ENCODE peak calls at places on chromosomes 16 and 17, in seven cellular contexts. N is cardiac fibroblast, A is heart right ventricle, I is fibroblast of the aortic adventitia, S is AG04450, K is A549, E is HFF-Myc. L is an unnamed sample.
A peak's percentile ranks its signal among the peaks of the same experiment; 100 is the strongest.

GRCh38 chr16:15434425-15435215 is at the start of gene BMERB1:
- DNase-seq in K (peak; percentile 77), N (peak; percentile 86), I (peak; percentile 77), E (no peak), A (peak; percentile 79), S (no peak), L (peak; percentile 52)

GRCh38 chr16:85187886-85188285 is 75.6 kb upstream of the CIBAR2 start:
- DNase-seq in E (no peak), K (no peak), N (no peak), S (no peak), I (no peak), A (no peak), L (no peak)

GRCh38 chr16:23207485-23207884 is 24.9 kb downstream of the SCNN1G start:
- DNase-seq in I (no peak), A (no peak), E (no peak), N (no peak), S (no peak), K (no peak), L (no peak)

GRCh38 chr17:50429793-50430192 is 3.8 kb downstream of the ACSF2 start:
- DNase-seq in S (no peak), I (no peak), N (no peak), A (no peak), K (no peak), E (no peak), L (no peak)

GRCh38 chr17:58312021-58312630 is 16.5 kb downstream of the TSPOAP1 start:
- DNase-seq in N (no peak), S (no peak), I (no peak), E (no peak), K (no peak), A (no peak), L (no peak)

GRCh38 chr16:3306078-3306477 is 781 bp downstream of the ZNF75A start:
- DNase-seq in I (no peak), E (no peak), K (no peak), N (no peak), S (no peak), A (no peak), L (no peak)

GRCh38 chr17:28055546-28056275 is 13.2 kb downstream of the NLK start:
- DNase-seq in I (no peak), E (no peak), K (no peak), N (no peak), A (no peak), S (no peak), L (no peak)

GRCh38 chr17:40559016-40559853 is 6.0 kb downstream of the CCR7 start:
- DNase-seq in I (no peak), E (no peak), A (no peak), S (no peak), K (no peak), N (peak; percentile 64), L (no peak)

GRCh38 chr16:80369559-80369958 is 171.2 kb upstream of the DYNLRB2 start:
- DNase-seq in E (peak; percentile 21), K (peak; percentile 59), I (peak; percentile 52), N (peak; percentile 58), A (no peak), S (peak; percentile 38), L (peak; percentile 31)

GRCh38 chr16:4604401-4604800 is 10.3 kb downstream of the UBALD1 start:
- DNase-seq in K (no peak), S (no peak), I (no peak), N (no peak), A (no peak), E (no peak), L (no peak)

GRCh38 chr16:74700206-74701040 is at the start of gene MLKL:
- DNase-seq in A (peak; percentile 64), S (no peak), K (peak; percentile 66), I (peak; percentile 51), N (peak; percentile 60), E (no peak), L (no peak)

GRCh38 chr16:81863630-81864352 is 84.7 kb downstream of the PLCG2 start:
- DNase-seq in S (no peak), K (no peak), E (no peak), A (no peak), N (no peak), I (no peak), L (no peak)

GRCh38 chr17:27396941-27397340 is 59.3 kb upstream of the KSR1 start:
- DNase-seq in S (no peak), E (no peak), N (peak; percentile 54), I (peak; percentile 62), A (no peak), K (no peak), L (peak; percentile 52)

DNA sequence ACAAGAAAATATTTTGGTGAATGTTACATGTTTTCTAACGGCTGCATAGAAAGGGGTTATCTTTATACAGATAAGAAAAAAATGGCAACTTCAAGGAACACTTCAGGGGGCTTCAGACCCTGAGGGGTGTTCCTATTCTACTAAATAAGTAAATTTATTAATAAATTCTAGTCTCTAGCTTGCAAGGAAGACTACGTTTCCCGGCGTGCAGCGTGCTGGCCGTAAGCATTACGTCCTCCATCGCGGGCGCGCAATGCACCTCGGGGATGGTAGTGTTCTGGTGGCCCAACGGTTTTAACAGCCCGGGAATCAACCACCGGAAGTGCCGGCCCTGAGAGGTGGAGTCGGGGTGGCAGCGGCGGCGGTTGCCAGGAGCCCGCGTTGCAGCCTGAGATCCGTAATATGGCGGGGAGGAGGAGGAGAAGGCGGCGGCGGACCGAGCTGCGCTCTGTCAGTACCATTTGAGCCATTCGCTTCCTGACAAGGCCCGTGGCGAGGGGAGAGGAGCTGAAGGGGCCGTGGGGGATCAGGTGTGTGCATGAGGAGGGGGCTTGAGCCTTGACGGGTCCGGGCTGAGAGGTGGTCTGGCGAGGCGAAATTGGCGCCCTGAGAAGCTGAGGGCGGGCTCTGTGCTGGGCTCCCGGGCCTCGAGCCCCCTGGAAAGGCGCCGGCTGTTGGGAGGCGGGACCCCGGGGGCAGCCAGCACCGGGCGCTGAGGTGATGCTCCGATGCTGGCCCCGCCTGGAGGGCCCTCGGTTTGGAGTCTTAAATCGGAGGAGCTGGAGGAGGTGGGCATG is at the start of gene CCP110:
- DNase-seq in A (peak; percentile 96), K (peak; percentile 96), E (peak; percentile 86), I (peak; percentile 95), N (peak; percentile 97), S (peak; percentile 88), L (peak; percentile 86)
- TF ChIP-seq CTCF in A (no peak), K (no peak), E (no peak), I (no peak), N (no peak), S (no peak), L (no peak)

GRCh38 chr16:48542020-48542473 is 67.9 kb downstream of the N4BP1 start:
- DNase-seq in E (no peak), A (peak; percentile 35), K (peak; percentile 66), N (peak; percentile 79), I (peak; percentile 77), S (no peak), L (no peak)
- TF ChIP-seq CTCF in E (peak; percentile 64), A (peak; percentile 27), K (peak; percentile 75), N (peak; percentile 57), I (peak; percentile 69), S (peak; percentile 66), L (peak; percentile 73)

GRCh38 chr17:15091825-15092224 is 173.3 kb downstream of the PMP22 start:
- DNase-seq in K (peak; percentile 26), E (no peak), N (peak; percentile 3), I (no peak), A (no peak), S (no peak), L (no peak)
- TF ChIP-seq CTCF in K (peak; percentile 23), E (peak; percentile 30), N (no peak), I (no peak), A (no peak), S (peak; percentile 13), L (peak; percentile 19)

DNA sequence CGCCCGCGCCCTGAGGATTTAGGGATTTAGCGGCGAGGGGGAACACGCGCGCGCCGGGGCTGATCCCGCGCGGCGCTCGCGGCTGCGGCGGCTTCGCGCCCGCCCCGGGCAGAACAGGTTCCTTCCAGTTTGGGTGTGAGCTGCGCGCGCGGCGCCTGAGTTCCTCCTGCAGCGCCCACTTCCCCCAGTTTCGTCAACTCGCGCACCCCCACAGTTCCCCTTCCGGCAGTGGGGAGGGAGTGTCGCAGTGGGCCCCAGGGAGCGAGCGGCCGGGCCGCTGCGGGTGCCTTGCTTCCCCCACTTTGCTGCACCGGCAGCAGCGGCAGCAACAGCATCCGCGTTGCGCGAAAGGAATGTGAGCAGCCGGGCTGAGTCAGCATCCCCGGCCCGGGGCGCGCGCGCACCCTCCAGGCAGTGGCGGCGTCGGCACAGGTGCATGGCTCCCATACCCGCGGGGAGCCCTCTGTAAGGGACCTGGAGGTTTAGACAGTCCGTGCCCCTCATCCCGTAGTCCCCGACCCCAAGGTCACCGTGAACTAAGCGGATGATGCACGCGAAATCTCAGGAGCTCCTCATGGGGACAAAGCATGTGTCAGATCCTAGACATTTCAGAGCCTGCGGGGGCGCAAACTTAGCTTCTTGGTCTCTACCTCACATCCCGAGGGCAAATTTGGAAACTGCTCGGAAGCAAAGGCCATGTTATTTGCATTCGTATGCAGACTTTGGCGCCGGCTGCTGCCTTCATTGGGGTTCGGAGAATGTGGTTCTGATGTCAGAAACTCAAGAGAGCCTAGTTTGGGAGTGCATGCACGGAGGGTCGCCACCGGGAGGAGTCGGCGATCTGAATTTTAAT is 767 bp downstream of the ARSG start:
- DNase-seq in K (peak; percentile 69), A (peak; percentile 77), I (peak; percentile 53), E (no peak), N (peak; percentile 60), S (no peak), L (no peak)
- TF ChIP-seq CTCF in K (peak; percentile 10), A (no peak), I (no peak), E (peak; percentile 9), N (no peak), S (no peak), L (no peak)

GRCh38 chr16:67372664-67373063 is 20.6 kb downstream of the TPPP3 start:
- DNase-seq in S (no peak), N (peak; percentile 65), A (no peak), I (peak; percentile 59), K (peak; percentile 41), E (peak; percentile 17), L (peak; percentile 11)
- TF ChIP-seq CTCF in S (peak; percentile 58), N (peak; percentile 55), A (no peak), I (peak; percentile 54), K (peak; percentile 44), E (peak; percentile 45), L (peak; percentile 52)

DNA sequence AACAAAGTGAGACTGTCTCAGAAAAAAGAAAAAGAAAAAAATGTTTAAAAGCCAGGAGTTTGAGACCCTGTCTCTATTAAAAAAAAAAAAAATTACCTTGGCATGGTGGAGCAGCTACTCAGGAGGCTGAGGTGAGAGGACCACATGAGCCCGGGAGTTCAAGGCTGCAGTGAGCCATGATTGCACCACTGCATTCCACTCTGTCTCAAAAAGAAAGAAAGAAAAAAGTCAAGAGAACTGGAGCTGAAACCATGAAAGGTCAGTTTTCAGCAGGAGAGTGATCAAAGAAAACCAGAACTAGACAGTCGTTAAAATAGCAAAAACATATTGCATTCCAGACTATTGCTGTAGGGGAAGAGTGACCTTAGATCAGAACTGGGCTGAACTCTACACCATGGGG is 8.8 kb downstream of the QPRT start:
- DNase-seq in N (no peak), I (no peak), K (no peak), E (no peak), S (no peak), A (no peak), L (no peak)
- TF ChIP-seq CTCF in N (no peak), I (no peak), K (no peak), E (no peak), S (no peak), A (no peak), L (no peak)

DNA sequence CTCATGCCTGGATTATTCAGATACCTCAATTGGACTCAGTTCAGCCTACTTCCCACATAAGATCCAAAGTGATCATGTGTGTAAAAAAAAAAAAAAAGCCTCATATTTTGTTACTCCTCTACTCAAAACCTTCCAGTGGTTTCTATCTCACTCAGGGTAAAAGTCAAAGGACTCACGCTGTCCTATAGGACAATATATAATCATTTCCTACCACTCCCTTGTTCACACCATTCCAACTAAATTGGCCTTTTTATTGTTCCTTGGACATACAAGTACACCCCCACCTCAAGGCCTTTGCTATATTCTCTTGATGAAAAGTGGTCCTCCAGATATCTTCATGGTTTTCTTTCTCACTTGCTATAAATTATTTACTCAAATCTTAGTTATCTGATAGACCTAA is 99.2 kb downstream of the USP32 start:
- DNase-seq in S (no peak), A (no peak), N (no peak), K (no peak), I (no peak), E (no peak), L (no peak)
- TF ChIP-seq CTCF in S (no peak), A (no peak), N (no peak), K (no peak), I (no peak), E (no peak), L (no peak)